ENCODE peak calls at places on chromosomes 12 and 14, in ten cellular contexts. One of them, this sample, is unnamed.

GRCh38 chr14:102171173-102172020 is 31.7 kb downstream of the WDR20 start:
- DNase-seq in endothelial cell: no peak
- DNase-seq in lung: no peak
- DNase-seq in sigmoid colon: no peak
- DNase-seq in nephron progenitor cell: no peak
- DNase-seq in uterus: no peak
- DNase-seq in spleen: no peak
- DNase-seq in AG04450: no peak
- DNase-seq in thyroid gland: no peak
- DNase-seq in pancreas: no peak
- DNase-seq in this sample: no peak

GRCh38 chr12:25689996-25690501 is 137.0 kb upstream of the LMNTD1 start:
- DNase-seq in endothelial cell: no peak
- DNase-seq in lung: peak; percentile 30
- DNase-seq in sigmoid colon: peak; percentile 77
- DNase-seq in nephron progenitor cell: no peak
- DNase-seq in uterus: no peak
- DNase-seq in spleen: no peak
- DNase-seq in AG04450: no peak
- DNase-seq in thyroid gland: peak; percentile 86
- DNase-seq in pancreas: peak; percentile 41
- DNase-seq in this sample: no peak

GRCh38 chr12:107318804-107319535 is 225.6 kb upstream of the CRY1 start:
- DNase-seq in endothelial cell: peak; percentile 47
- DNase-seq in lung: no peak
- DNase-seq in sigmoid colon: no peak
- DNase-seq in nephron progenitor cell: peak; percentile 52
- DNase-seq in uterus: no peak
- DNase-seq in spleen: peak; percentile 74
- DNase-seq in AG04450: no peak
- DNase-seq in thyroid gland: peak; percentile 37
- DNase-seq in pancreas: peak; percentile 29
- DNase-seq in this sample: peak; percentile 36

GRCh38 chr12:100382327-100382726 is 25.5 kb downstream of the SLC17A8 start:
- DNase-seq in endothelial cell: no peak
- DNase-seq in lung: no peak
- DNase-seq in sigmoid colon: no peak
- DNase-seq in nephron progenitor cell: no peak
- DNase-seq in uterus: no peak
- DNase-seq in spleen: no peak
- DNase-seq in AG04450: no peak
- DNase-seq in thyroid gland: no peak
- DNase-seq in pancreas: no peak
- DNase-seq in this sample: no peak

GRCh38 chr14:39218171-39218769 is 15.4 kb upstream of the MIA2 start:
- DNase-seq in endothelial cell: no peak
- DNase-seq in lung: no peak
- DNase-seq in sigmoid colon: no peak
- DNase-seq in nephron progenitor cell: no peak
- DNase-seq in uterus: no peak
- DNase-seq in spleen: no peak
- DNase-seq in AG04450: no peak
- DNase-seq in thyroid gland: peak; percentile 19
- DNase-seq in pancreas: no peak
- DNase-seq in this sample: no peak

GRCh38 chr12:48998497-48999353 is 450 bp downstream of the DDN start:
- DNase-seq in endothelial cell: no peak
- DNase-seq in lung: no peak
- DNase-seq in sigmoid colon: no peak
- DNase-seq in nephron progenitor cell: no peak
- DNase-seq in uterus: no peak
- DNase-seq in spleen: peak; percentile 79
- DNase-seq in AG04450: no peak
- DNase-seq in thyroid gland: no peak
- DNase-seq in pancreas: no peak
- DNase-seq in this sample: peak; percentile 69

GRCh38 chr12:88409257-88409656 is 171.0 kb downstream of the KITLG start:
- DNase-seq in endothelial cell: no peak
- DNase-seq in lung: no peak
- DNase-seq in sigmoid colon: no peak
- DNase-seq in nephron progenitor cell: no peak
- DNase-seq in uterus: no peak
- DNase-seq in spleen: no peak
- DNase-seq in AG04450: no peak
- DNase-seq in thyroid gland: no peak
- DNase-seq in pancreas: no peak
- DNase-seq in this sample: no peak

GRCh38 chr12:47838286-47838931 is 18.7 kb upstream of the HDAC7 start:
- DNase-seq in endothelial cell: peak; percentile 43
- DNase-seq in lung: no peak
- DNase-seq in sigmoid colon: no peak
- DNase-seq in nephron progenitor cell: peak; percentile 50
- DNase-seq in uterus: no peak
- DNase-seq in spleen: no peak
- DNase-seq in AG04450: no peak
- DNase-seq in thyroid gland: peak; percentile 42
- DNase-seq in pancreas: no peak
- DNase-seq in this sample: peak; percentile 60

GRCh38 chr12:4270670-4271432 is 2.7 kb upstream of the CCND2 start:
- DNase-seq in endothelial cell: peak; percentile 57
- DNase-seq in lung: peak; percentile 54
- DNase-seq in sigmoid colon: peak; percentile 83
- DNase-seq in nephron progenitor cell: peak; percentile 71
- DNase-seq in uterus: peak; percentile 50
- DNase-seq in spleen: peak; percentile 92
- DNase-seq in AG04450: no peak
- DNase-seq in thyroid gland: peak; percentile 54
- DNase-seq in pancreas: peak; percentile 48
- DNase-seq in this sample: peak; percentile 50

GRCh38 chr12:91432079-91432478 is 249.5 kb upstream of the DCN start:
- DNase-seq in endothelial cell: no peak
- DNase-seq in lung: no peak
- DNase-seq in sigmoid colon: no peak
- DNase-seq in nephron progenitor cell: peak; percentile 8
- DNase-seq in uterus: no peak
- DNase-seq in spleen: no peak
- DNase-seq in AG04450: no peak
- DNase-seq in thyroid gland: peak; percentile 13
- DNase-seq in pancreas: no peak
- DNase-seq in this sample: no peak

GRCh38 chr14:70391493-70392391 is 25.1 kb downstream of the SYNJ2BP start:
- DNase-seq in endothelial cell: no peak
- DNase-seq in lung: no peak
- DNase-seq in sigmoid colon: no peak
- DNase-seq in nephron progenitor cell: no peak
- DNase-seq in uterus: no peak
- DNase-seq in spleen: no peak
- DNase-seq in AG04450: no peak
- DNase-seq in thyroid gland: no peak
- DNase-seq in pancreas: no peak
- DNase-seq in this sample: no peak

GRCh38 chr14:101723061-101723595 is 38.4 kb upstream of the PPP2R5C start:
- DNase-seq in endothelial cell: no peak
- DNase-seq in lung: no peak
- DNase-seq in sigmoid colon: no peak
- DNase-seq in nephron progenitor cell: no peak
- DNase-seq in uterus: no peak
- DNase-seq in spleen: no peak
- DNase-seq in AG04450: no peak
- DNase-seq in thyroid gland: no peak
- DNase-seq in pancreas: no peak
- DNase-seq in this sample: no peak

GRCh38 chr12:91432755-91433154 is 250.1 kb upstream of the DCN start:
- DNase-seq in endothelial cell: no peak
- DNase-seq in lung: no peak
- DNase-seq in sigmoid colon: no peak
- DNase-seq in nephron progenitor cell: no peak
- DNase-seq in uterus: no peak
- DNase-seq in spleen: no peak
- DNase-seq in AG04450: no peak
- DNase-seq in thyroid gland: no peak
- DNase-seq in pancreas: no peak
- DNase-seq in this sample: no peak

GRCh38 chr14:65330416-65330815 is 82.1 kb upstream of the FUT8 start:
- DNase-seq in endothelial cell: no peak
- DNase-seq in lung: no peak
- DNase-seq in sigmoid colon: no peak
- DNase-seq in nephron progenitor cell: no peak
- DNase-seq in uterus: no peak
- DNase-seq in spleen: no peak
- DNase-seq in AG04450: no peak
- DNase-seq in thyroid gland: no peak
- DNase-seq in pancreas: no peak
- DNase-seq in this sample: no peak

GRCh38 chr14:22569106-22569748 is 19.8 kb downstream of the DAD1 start:
- DNase-seq in endothelial cell: no peak
- DNase-seq in lung: no peak
- DNase-seq in sigmoid colon: no peak
- DNase-seq in nephron progenitor cell: no peak
- DNase-seq in uterus: no peak
- DNase-seq in spleen: no peak
- DNase-seq in AG04450: no peak
- DNase-seq in thyroid gland: no peak
- DNase-seq in pancreas: no peak
- DNase-seq in this sample: no peak

GRCh38 chr12:94469522-94469921 is 9.9 kb upstream of the CEP83 start:
- DNase-seq in endothelial cell: no peak
- DNase-seq in lung: no peak
- DNase-seq in sigmoid colon: no peak
- DNase-seq in nephron progenitor cell: no peak
- DNase-seq in uterus: no peak
- DNase-seq in spleen: no peak
- DNase-seq in AG04450: no peak
- DNase-seq in thyroid gland: no peak
- DNase-seq in pancreas: no peak
- DNase-seq in this sample: no peak

GRCh38 chr14:36505892-36506731 is 13.9 kb downstream of the NKX2-1 start:
- DNase-seq in endothelial cell: no peak
- DNase-seq in lung: no peak
- DNase-seq in sigmoid colon: no peak
- DNase-seq in nephron progenitor cell: no peak
- DNase-seq in uterus: no peak
- DNase-seq in spleen: no peak
- DNase-seq in AG04450: no peak
- DNase-seq in thyroid gland: peak; percentile 74
- DNase-seq in pancreas: no peak
- DNase-seq in this sample: peak; percentile 8

GRCh38 chr12:7646178-7646475 is 19.6 kb downstream of the APOBEC1 start:
- DNase-seq in endothelial cell: no peak
- DNase-seq in lung: no peak
- DNase-seq in sigmoid colon: no peak
- DNase-seq in nephron progenitor cell: no peak
- DNase-seq in uterus: no peak
- DNase-seq in spleen: no peak
- DNase-seq in AG04450: no peak
- DNase-seq in thyroid gland: no peak
- DNase-seq in pancreas: no peak
- DNase-seq in this sample: no peak

DNA sequence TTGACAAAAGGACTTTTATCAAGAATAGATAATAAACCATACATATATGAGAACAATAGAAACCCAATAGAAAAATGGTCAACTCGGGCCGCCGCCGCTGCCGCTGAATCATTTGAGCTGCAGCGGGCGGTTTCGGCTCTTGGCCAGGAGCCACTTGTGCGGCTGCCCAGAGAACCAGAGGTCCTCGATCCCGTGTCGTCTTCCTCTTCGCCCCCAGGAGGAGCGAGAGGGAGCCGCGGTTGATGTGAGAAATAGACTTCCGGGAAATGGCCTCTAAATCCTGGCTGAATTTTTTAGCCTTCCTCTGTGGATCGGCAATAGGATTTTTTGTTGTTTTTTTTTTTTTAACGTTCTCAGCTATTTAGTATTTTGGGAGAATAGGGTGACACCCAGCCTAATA is 44.8 kb downstream of the CPSF6 start:
- DNase-seq in endothelial cell: peak; percentile 65
- DNase-seq in lung: peak; percentile 74
- DNase-seq in sigmoid colon: peak; percentile 88
- DNase-seq in nephron progenitor cell: peak; percentile 51
- DNase-seq in uterus: peak; percentile 72
- DNase-seq in spleen: peak; percentile 84
- DNase-seq in AG04450: peak; percentile 32
- DNase-seq in thyroid gland: peak; percentile 61
- DNase-seq in pancreas: peak; percentile 59
- DNase-seq in this sample: no peak
- TF ChIP-seq CTCF in endothelial cell: no peak
- TF ChIP-seq CTCF in lung: no peak
- TF ChIP-seq CTCF in sigmoid colon: no peak
- TF ChIP-seq CTCF in nephron progenitor cell: no peak
- TF ChIP-seq CTCF in uterus: no peak
- TF ChIP-seq CTCF in spleen: no peak
- TF ChIP-seq CTCF in AG04450: peak; percentile 23
- TF ChIP-seq CTCF in thyroid gland: no peak
- TF ChIP-seq CTCF in pancreas: no peak
- TF ChIP-seq CTCF in this sample: no peak

DNA sequence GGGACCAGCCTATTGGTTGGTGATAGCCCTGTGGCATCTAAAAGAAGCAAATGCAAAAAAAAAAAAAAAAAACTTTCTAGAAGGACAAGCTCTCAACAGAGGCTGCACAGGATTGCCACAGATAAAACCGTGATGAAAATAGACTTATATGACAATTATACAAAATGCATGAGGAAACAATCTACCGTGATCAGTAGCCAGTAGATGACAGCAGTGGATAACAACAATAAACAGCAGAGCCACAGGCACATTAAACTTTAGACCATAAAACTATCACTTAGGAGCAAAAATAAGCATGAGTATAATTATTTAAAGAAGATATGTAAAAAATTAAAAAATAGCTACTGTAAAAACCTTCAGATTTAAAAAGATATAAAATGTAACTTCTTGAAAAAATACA is 183.5 kb upstream of the ABCD2 start:
- DNase-seq in endothelial cell: no peak
- DNase-seq in lung: no peak
- DNase-seq in sigmoid colon: no peak
- DNase-seq in nephron progenitor cell: no peak
- DNase-seq in uterus: no peak
- DNase-seq in spleen: no peak
- DNase-seq in AG04450: no peak
- DNase-seq in thyroid gland: no peak
- DNase-seq in pancreas: no peak
- DNase-seq in this sample: no peak
- TF ChIP-seq CTCF in endothelial cell: no peak
- TF ChIP-seq CTCF in lung: no peak
- TF ChIP-seq CTCF in sigmoid colon: no peak
- TF ChIP-seq CTCF in nephron progenitor cell: no peak
- TF ChIP-seq CTCF in uterus: no peak
- TF ChIP-seq CTCF in spleen: no peak
- TF ChIP-seq CTCF in AG04450: no peak
- TF ChIP-seq CTCF in thyroid gland: no peak
- TF ChIP-seq CTCF in pancreas: no peak
- TF ChIP-seq CTCF in this sample: no peak

GRCh38 chr14:31677630-31678029 is 116.4 kb downstream of the NUBPL start:
- DNase-seq in endothelial cell: no peak
- DNase-seq in lung: no peak
- DNase-seq in sigmoid colon: no peak
- DNase-seq in nephron progenitor cell: no peak
- DNase-seq in uterus: no peak
- DNase-seq in spleen: no peak
- DNase-seq in AG04450: no peak
- DNase-seq in thyroid gland: no peak
- DNase-seq in pancreas: no peak
- DNase-seq in this sample: no peak
- TF ChIP-seq CTCF in endothelial cell: no peak
- TF ChIP-seq CTCF in lung: no peak
- TF ChIP-seq CTCF in sigmoid colon: no peak
- TF ChIP-seq CTCF in nephron progenitor cell: no peak
- TF ChIP-seq CTCF in uterus: no peak
- TF ChIP-seq CTCF in spleen: no peak
- TF ChIP-seq CTCF in AG04450: no peak
- TF ChIP-seq CTCF in thyroid gland: no peak
- TF ChIP-seq CTCF in pancreas: no peak
- TF ChIP-seq CTCF in this sample: no peak

GRCh38 chr12:75774309-75775052 is 257.1 kb downstream of the PHLDA1 start:
- DNase-seq in endothelial cell: no peak
- DNase-seq in lung: no peak
- DNase-seq in sigmoid colon: no peak
- DNase-seq in nephron progenitor cell: no peak
- DNase-seq in uterus: no peak
- DNase-seq in spleen: no peak
- DNase-seq in AG04450: no peak
- DNase-seq in thyroid gland: no peak
- DNase-seq in pancreas: no peak
- DNase-seq in this sample: no peak
- TF ChIP-seq CTCF in endothelial cell: no peak
- TF ChIP-seq CTCF in lung: no peak
- TF ChIP-seq CTCF in sigmoid colon: no peak
- TF ChIP-seq CTCF in nephron progenitor cell: no peak
- TF ChIP-seq CTCF in uterus: no peak
- TF ChIP-seq CTCF in spleen: no peak
- TF ChIP-seq CTCF in AG04450: no peak
- TF ChIP-seq CTCF in thyroid gland: no peak
- TF ChIP-seq CTCF in pancreas: no peak
- TF ChIP-seq CTCF in this sample: no peak